ENCODE peak calls at places on chromosomes 12 and 14, in four cellular contexts. L, T, G and H are unnamed samples.

GRCh38 chr14:34354556-34354955 is 107.5 kb downstream of the SPTSSA start:
- DNase-seq in L (no peak), T (peak; percentile 22), G (no peak), H (no peak)

GRCh38 chr14:68576496-68577244 is 216.2 kb downstream of the ZFP36L1 start:
- DNase-seq in L (no peak), T (no peak), G (no peak), H (no peak)

GRCh38 chr14:50600849-50601248 is 40.9 kb downstream of the ATL1 start:
- DNase-seq in L (no peak), T (no peak), G (no peak), H (no peak)

GRCh38 chr12:99852666-99853065 is 132.1 kb downstream of the ANKS1B start:
- DNase-seq in L (no peak), T (no peak), G (no peak), H (no peak)

GRCh38 chr14:71113376-71113775 is 206.1 kb downstream of the PCNX1 start:
- DNase-seq in L (peak; percentile 82), T (no peak), G (no peak), H (no peak)

GRCh38 chr12:7221486-7221885 is 32.0 kb downstream of the PEX5 start:
- DNase-seq in L (no peak), T (no peak), G (no peak), H (no peak)

GRCh38 chr12:105170139-105170538 is 62.6 kb downstream of the WASHC4 start:
- DNase-seq in L (no peak), T (no peak), G (no peak), H (no peak)

GRCh38 chr12:88922816-88923215 is 342.5 kb upstream of the KITLG start:
- DNase-seq in L (no peak), T (no peak), G (no peak), H (no peak)

GRCh38 chr14:68144051-68144681 is 324.6 kb downstream of the RAD51B start:
- DNase-seq in L (no peak), T (no peak), G (no peak), H (no peak)

GRCh38 chr12:109020750-109021380 is at the start of gene SVOP:
- DNase-seq in L (peak; percentile 17), T (peak; percentile 42), G (peak; percentile 76), H (peak; percentile 40)

GRCh38 chr12:22641353-22642053 is 16.5 kb downstream of the ETNK1 start:
- DNase-seq in L (no peak), T (no peak), G (no peak), H (no peak)

GRCh38 chr12:8644345-8645248 is 18.0 kb downstream of the MFAP5 start:
- DNase-seq in L (no peak), T (no peak), G (no peak), H (no peak)

GRCh38 chr14:23589606-23590005 is 11.0 kb upstream of the JPH4 start:
- DNase-seq in L (no peak), T (no peak), G (no peak), H (no peak)

GRCh38 chr14:99808133-99808505 is 14.9 kb downstream of the EML1 start:
- DNase-seq in L (no peak), T (no peak), G (no peak), H (no peak)

GRCh38 chr12:112340235-112340634 is 42.0 kb downstream of the HECTD4 start:
- DNase-seq in L (no peak), T (no peak), G (no peak), H (no peak)

GRCh38 chr14:80356413-80356812 is 145.1 kb upstream of the DIO2 start:
- DNase-seq in L (no peak), T (no peak), G (no peak), H (no peak)

GRCh38 chr12:91180162-91180561 is 2.5 kb downstream of the DCN start:
- DNase-seq in L (no peak), T (no peak), G (no peak), H (no peak)

GRCh38 chr12:8064131-8064530 is 2.0 kb downstream of the C3AR1 start:
- DNase-seq in L (no peak), T (no peak), G (no peak), H (no peak)

GRCh38 chr12:57094194-57095160 is 5.6 kb downstream of the NAB2 start:
- DNase-seq in L (no peak), T (no peak), G (no peak), H (no peak)

GRCh38 chr14:102926104-102926503 is 3.6 kb downstream of the AMN start:
- DNase-seq in L (no peak), T (no peak), G (no peak), H (no peak)

GRCh38 chr14:64201931-64202330 is 92.2 kb downstream of the ESR2 start:
- DNase-seq in L (no peak), T (no peak), G (no peak), H (no peak)

GRCh38 chr12:125140918-125141573 is 75.8 kb downstream of the AACS start:
- DNase-seq in L (peak; percentile 46), T (peak; percentile 30), G (no peak), H (no peak)

GRCh38 chr12:54147186-54147585 is 41.6 kb downstream of the SMUG1 start:
- DNase-seq in L (no peak), T (no peak), G (no peak), H (no peak)
- TF ChIP-seq CTCF in L (no peak), T (no peak), G (no peak), H (peak; percentile 19)

DNA sequence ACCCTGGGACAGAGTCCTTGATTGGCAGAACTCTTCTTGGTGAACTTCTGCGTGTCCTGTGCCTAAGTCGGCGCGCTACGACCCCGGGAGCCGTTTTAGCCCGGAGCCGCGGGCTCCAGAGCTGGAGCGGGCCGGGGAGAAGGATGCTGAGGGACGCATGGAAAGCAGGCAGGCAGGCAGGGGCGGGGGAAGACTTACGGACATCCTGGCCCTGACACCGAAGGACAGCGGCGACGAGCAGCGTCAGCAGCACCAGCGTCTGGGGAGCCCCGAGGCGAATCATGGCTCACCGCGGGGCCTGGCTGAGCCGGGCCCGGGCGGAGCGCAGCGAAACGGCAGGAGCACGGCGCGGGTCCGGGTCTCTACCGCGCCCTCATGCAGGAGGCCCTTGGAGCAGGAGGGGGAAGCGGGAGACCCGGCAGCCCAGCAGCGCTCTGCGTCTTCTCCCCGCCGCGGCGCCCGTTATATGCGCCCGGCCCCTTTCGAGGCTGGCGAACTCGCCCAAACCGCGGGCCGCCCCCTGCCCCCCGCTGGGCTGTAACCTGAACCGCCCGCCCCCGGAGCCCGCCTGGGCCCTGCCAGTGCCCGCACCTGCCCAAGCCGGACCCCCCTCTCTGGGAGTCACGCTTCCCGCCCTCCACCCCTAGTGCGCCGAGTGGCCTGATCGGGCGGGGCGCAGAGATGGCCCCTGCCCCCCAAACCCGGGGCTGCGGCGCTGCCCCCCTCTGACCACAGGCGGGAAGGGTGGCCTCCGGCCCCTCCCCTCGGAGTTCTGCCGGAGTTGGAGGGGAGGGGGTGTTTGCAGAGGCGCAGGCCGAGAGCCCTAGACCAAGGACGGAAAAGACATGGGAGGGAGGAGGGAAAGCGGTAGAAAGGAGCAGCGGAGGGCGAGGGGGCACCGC is at the start of gene COL2A1:
- DNase-seq in L (no peak), T (no peak), G (no peak), H (no peak)
- TF ChIP-seq CTCF in L (no peak), T (no peak), G (no peak), H (no peak)

GRCh38 chr14:32201816-32202467 is at the start of gene RNU6-7:
- DNase-seq in L (no peak), T (no peak), G (no peak), H (no peak)

GRCh38 chr14:32202468-32202865 is 602 bp downstream of the RNU6-8 start:
- DNase-seq in L (no peak), T (no peak), G (no peak), H (no peak)

GRCh38 chr14:32205554-32205953 is 2.5 kb upstream of the RNU6-8 start:
- DNase-seq in L (no peak), T (no peak), G (no peak), H (no peak)

GRCh38 chr14:32202941-32203882 is at the start of gene RNU6-8:
- DNase-seq in L (peak; percentile 45), T (peak; percentile 53), G (peak; percentile 84), H (no peak)

DNA sequence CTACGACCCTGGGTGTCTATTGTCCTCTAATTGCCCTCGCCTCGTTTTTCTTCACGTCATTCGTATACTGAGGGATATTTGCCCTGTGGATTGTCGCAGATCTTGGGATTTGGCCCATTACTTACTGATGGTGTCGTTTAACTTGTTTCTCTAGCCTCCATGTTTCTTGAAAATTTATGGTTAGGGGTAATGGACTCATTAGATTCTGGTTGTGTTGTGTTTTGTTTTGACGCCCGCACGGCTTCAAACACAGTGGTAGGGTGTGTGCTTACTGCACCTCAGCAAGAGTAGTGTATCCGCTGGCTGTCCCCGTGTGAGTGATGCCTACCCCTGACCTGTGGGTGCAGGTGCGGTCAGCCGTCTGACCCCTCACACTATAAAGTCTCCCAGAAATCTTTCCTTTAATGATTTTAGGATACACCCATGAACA is 874 bp upstream of the RNU6-8 start:
- DNase-seq in L (no peak), T (no peak), G (no peak), H (no peak)
- TF ChIP-seq CTCF in L (no peak), T (no peak), G (no peak), H (no peak)

DNA sequence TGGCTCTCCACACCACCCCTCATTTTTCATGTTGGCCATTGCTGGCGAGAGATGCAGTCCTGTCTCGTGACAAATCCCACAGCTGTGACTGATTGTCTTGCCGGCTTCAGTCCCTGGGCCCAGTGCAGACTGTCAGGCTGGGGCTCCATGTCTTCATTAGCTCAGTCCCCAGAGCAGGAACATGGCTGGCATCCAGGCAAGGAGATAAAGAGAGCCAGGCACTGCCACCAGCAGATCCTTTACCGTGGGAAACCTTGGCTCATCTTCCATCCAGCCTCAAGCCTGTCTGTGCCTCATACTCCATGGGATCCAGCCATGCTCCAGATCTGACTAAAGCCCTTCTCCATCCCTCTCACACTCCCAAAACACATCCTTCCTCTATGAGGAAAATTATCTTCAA is 284.7 kb upstream of the FKBP4 start:
- DNase-seq in L (no peak), T (no peak), G (no peak), H (no peak)
- TF ChIP-seq CTCF in L (no peak), T (no peak), G (no peak), H (no peak)